ENCODE peak calls at places on chromosomes 13 and 19, in five cellular contexts. N, J, H, Z and U are unnamed samples.

GRCh38 chr19:28744943-28745342 is 468.0 kb downstream of the UQCRFS1 start:
- DNase-seq in N (no peak), H (no peak), J (no peak), Z (no peak), U (no peak)

GRCh38 chr19:4297901-4298771 is 4.1 kb downstream of the TMIGD2 start:
- DNase-seq in Z (no peak), H (no peak), N (no peak), J (no peak), U (no peak)

GRCh38 chr13:19713186-19713965 is 69.4 kb downstream of the PSPC1 start:
- DNase-seq in J (peak; percentile 80), H (no peak), N (no peak), Z (peak; percentile 16), U (peak; percentile 40)

GRCh38 chr13:51549050-51549449 is 35.2 kb upstream of the WDFY2 start:
- DNase-seq in H (peak; percentile 33), N (no peak), J (no peak), Z (no peak), U (no peak)

GRCh38 chr19:42079886-42080763 is 4.2 kb downstream of the ZNF574 start:
- DNase-seq in H (no peak), J (no peak), Z (no peak), N (no peak), U (no peak)

GRCh38 chr13:57627663-57628062 is 3.9 kb upstream of the PCDH17 start:
- DNase-seq in J (peak; percentile 51), H (no peak), N (no peak), Z (no peak), U (peak; percentile 32)

GRCh38 chr19:7476241-7476640 is 12.6 kb downstream of the PEX11G start:
- DNase-seq in Z (no peak), H (no peak), J (no peak), N (no peak), U (no peak)

GRCh38 chr13:111139874-111140561 is 24.9 kb downstream of the ARHGEF7 start:
- DNase-seq in H (no peak), N (no peak), J (no peak), Z (no peak), U (no peak)

GRCh38 chr19:801030-801860 is 4.0 kb downstream of the PTBP1 start:
- DNase-seq in Z (no peak), J (peak; percentile 66), N (no peak), H (peak; percentile 91), U (peak; percentile 55)

GRCh38 chr19:23440207-23440606 is 44.9 kb upstream of the ZNF91 start:
- DNase-seq in N (no peak), Z (no peak), J (no peak), H (no peak), U (no peak)

GRCh38 chr19:31674503-31675186 is 325.4 kb upstream of the TSHZ3 start:
- DNase-seq in H (no peak), Z (no peak), N (no peak), J (no peak), U (peak; percentile 60)

GRCh38 chr19:11361037-11361770 is 6.0 kb downstream of the PLPPR2 start:
- DNase-seq in H (no peak), J (no peak), Z (no peak), N (no peak), U (no peak)